ENCODE peak calls at places on chromosome 10, in eight cellular contexts. Q, H, C, W, D, Y, M and P are unnamed samples.

GRCh38 chr10:101216207-101216607 is 13.1 kb downstream of the LBX1 start:
- DNase-seq in M (no peak), D (no peak), W (no peak), C (no peak), Q (no peak), H (no peak), Y (no peak), P (peak; percentile 77)

GRCh38 chr10:62038609-62039190 is 137.2 kb downstream of the ARID5B start:
- DNase-seq in Q (peak; percentile 69), C (peak; percentile 63), W (peak; percentile 66), M (no peak), Y (peak; percentile 79), H (peak; percentile 83), D (peak; percentile 84), P (peak; percentile 63)

GRCh38 chr10:27621441-27621840 is 117.3 kb downstream of the RAB18 start:
- DNase-seq in Q (no peak), W (no peak), C (no peak), Y (no peak), M (no peak), D (no peak), H (no peak), P (no peak)

GRCh38 chr10:117622471-117623184 is 80.1 kb downstream of the EMX2 start:
- DNase-seq in Q (no peak), M (no peak), C (no peak), W (no peak), Y (no peak), D (no peak), H (no peak), P (no peak)

GRCh38 chr10:93600446-93600860 is 582 bp downstream of the RBP4 start:
- DNase-seq in Y (no peak), C (no peak), D (no peak), Q (no peak), H (peak; percentile 32), M (no peak), W (no peak), P (no peak)

GRCh38 chr10:130017631-130018022 is 53.6 kb upstream of the EBF3 start:
- DNase-seq in D (no peak), M (no peak), W (no peak), Y (no peak), C (no peak), Q (no peak), H (no peak), P (no peak)

GRCh38 chr10:76469675-76470074 is 1038.3 kb downstream of the LRMDA start:
- DNase-seq in C (no peak), W (no peak), M (no peak), Q (no peak), D (no peak), H (no peak), Y (no peak), P (no peak)

GRCh38 chr10:131277278-131277677 is 34.2 kb downstream of the TCERG1L start:
- DNase-seq in C (no peak), W (no peak), Y (no peak), D (no peak), H (no peak), Q (no peak), M (no peak), P (no peak)

GRCh38 chr10:14382022-14382421 is 51.3 kb upstream of the FRMD4A start:
- DNase-seq in H (no peak), Y (no peak), D (no peak), Q (no peak), W (no peak), C (no peak), M (peak; percentile 16), P (no peak)

GRCh38 chr10:71554671-71555070 is 158.0 kb downstream of the CDH23 start:
- DNase-seq in H (no peak), W (no peak), D (no peak), C (no peak), Y (no peak), M (no peak), Q (no peak), P (no peak)

GRCh38 chr10:111504376-111504775 is 427.5 kb downstream of the ADRA2A start:
- DNase-seq in D (no peak), Y (no peak), W (no peak), Q (no peak), H (no peak), C (no peak), M (no peak), P (no peak)

GRCh38 chr10:32932330-32932729 is 25.7 kb downstream of the ITGB1 start:
- DNase-seq in C (no peak), D (no peak), Q (no peak), Y (no peak), H (no peak), M (no peak), W (no peak), P (no peak)

GRCh38 chr10:32927750-32928149 is 30.3 kb downstream of the ITGB1 start:
- DNase-seq in W (no peak), C (no peak), Q (no peak), M (no peak), D (no peak), Y (no peak), H (no peak), P (no peak)

GRCh38 chr10:32929634-32930033 is 28.4 kb downstream of the ITGB1 start:
- DNase-seq in Q (no peak), D (no peak), C (no peak), W (no peak), H (no peak), Y (no peak), M (no peak), P (no peak)

DNA sequence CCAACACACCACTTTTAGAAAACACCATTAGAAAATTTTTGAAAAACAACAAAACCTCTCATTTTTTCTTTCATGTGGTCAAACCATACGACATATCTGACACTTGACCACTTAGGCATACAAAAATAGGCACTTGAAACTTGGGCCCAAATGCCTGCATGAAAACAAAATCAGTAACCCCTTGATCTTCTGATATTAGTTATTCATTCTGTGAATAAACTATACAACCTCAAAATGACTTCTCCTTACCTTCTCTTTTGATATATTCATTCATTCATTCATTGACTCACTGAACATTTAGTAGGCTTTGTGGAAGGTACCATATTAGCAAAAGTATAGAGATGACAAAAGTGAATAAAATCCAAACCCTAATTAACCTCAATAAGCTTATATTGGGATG is 26.4 kb downstream of the ITGB1 start:
- DNase-seq in D (no peak), Y (no peak), Q (no peak), C (no peak), H (no peak), M (no peak), W (no peak), P (no peak)
- H3K27ac ChIP-seq in D (no peak overlapping the region), Y (no peak overlapping the region), Q (no peak overlapping the region), C (no peak overlapping the region), H (no peak overlapping the region), M (no peak overlapping the region), W (no peak overlapping the region), P (no peak overlapping the region)

GRCh38 chr10:103781329-103782061 is 73.9 kb downstream of the SH3PXD2A start:
- DNase-seq in Q (no peak), H (peak; percentile 52), C (no peak), D (peak; percentile 94), W (no peak), M (peak; percentile 94), Y (peak; percentile 30), P (peak; percentile 57)
- TF ChIP-seq CTCF in Q (peak; percentile 41), H (peak; percentile 29), C (peak; percentile 33), D (peak; percentile 58), W (no peak), M (peak; percentile 69), Y (no peak), P (peak; percentile 75)

DNA sequence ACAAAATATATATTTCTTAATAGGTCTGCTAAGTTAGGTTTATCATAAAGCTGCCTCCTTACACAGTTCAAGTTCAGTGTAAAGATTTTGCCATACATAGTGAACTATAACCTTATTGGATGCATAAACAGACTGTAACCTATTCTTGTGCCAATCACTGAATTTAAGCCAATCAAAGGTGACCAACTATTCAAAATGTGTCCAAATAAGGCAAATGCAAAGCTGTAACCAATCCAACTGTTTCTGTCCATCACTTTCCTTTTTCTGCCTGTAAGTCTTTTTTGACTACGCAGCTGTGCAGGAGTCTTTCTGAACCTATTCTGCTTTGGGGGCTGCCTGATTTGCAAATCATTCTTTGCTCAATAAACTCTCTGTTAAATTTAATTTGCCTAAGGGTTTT is 11.6 kb upstream of the DNMBP start:
- DNase-seq in M (no peak), Y (no peak), Q (no peak), C (no peak), H (no peak), D (no peak), W (no peak), P (no peak)
- H3K27ac ChIP-seq in M (no peak overlapping the region), Y (no peak overlapping the region), Q (no peak overlapping the region), C (no peak overlapping the region), H (no peak overlapping the region), D (no peak overlapping the region), W (no peak overlapping the region), P (no peak overlapping the region)

GRCh38 chr10:5555881-5556280 is 31.1 kb downstream of the CALML3 start:
- DNase-seq in M (no peak), H (no peak), Q (no peak), Y (no peak), C (no peak), D (no peak), W (no peak), P (no peak)
- TF ChIP-seq CTCF in M (no peak), H (no peak), Q (no peak), Y (no peak), C (no peak), D (no peak), W (no peak), P (no peak)